ENCODE peak calls at places on chromosome 6, in nine cellular contexts. One of them, this sample, is unnamed.

GRCh38 chr6:70874181-70874913 is 82.5 kb downstream of the B3GAT2 start:
- DNase-seq in HCT116: no peak
- DNase-seq in A549: no peak
- DNase-seq in H1: no peak
- DNase-seq in endothelial cell of umbilical vein: no peak
- DNase-seq in NB4: no peak
- DNase-seq in SK-N-SH: no peak
- DNase-seq in HepG2: no peak
- DNase-seq in GM12878: no peak
- DNase-seq in this sample: no peak

GRCh38 chr6:162864901-162865300 is 137.1 kb downstream of the PACRG start:
- DNase-seq in HCT116: no peak
- DNase-seq in A549: no peak
- DNase-seq in H1: no peak
- DNase-seq in endothelial cell of umbilical vein: no peak
- DNase-seq in NB4: no peak
- DNase-seq in SK-N-SH: no peak
- DNase-seq in HepG2: no peak
- DNase-seq in GM12878: no peak
- DNase-seq in this sample: no peak

GRCh38 chr6:138404666-138405337 is 779 bp downstream of the HEBP2 start:
- DNase-seq in HCT116: no peak
- DNase-seq in A549: peak
- DNase-seq in H1: peak
- DNase-seq in endothelial cell of umbilical vein: peak
- DNase-seq in NB4: peak
- DNase-seq in SK-N-SH: no peak
- DNase-seq in HepG2: no peak
- DNase-seq in GM12878: no peak
- DNase-seq in this sample: peak

GRCh38 chr6:98929498-98930060 is 18.2 kb downstream of the FBXL4 start:
- DNase-seq in HCT116: no peak
- DNase-seq in A549: no peak
- DNase-seq in H1: no peak
- DNase-seq in endothelial cell of umbilical vein: no peak
- DNase-seq in NB4: no peak
- DNase-seq in SK-N-SH: no peak
- DNase-seq in HepG2: no peak
- DNase-seq in GM12878: no peak
- DNase-seq in this sample: no peak

GRCh38 chr6:148984516-148985056 is 237.8 kb downstream of the UST start:
- DNase-seq in HCT116: no peak
- DNase-seq in A549: no peak
- DNase-seq in H1: no peak
- DNase-seq in endothelial cell of umbilical vein: no peak
- DNase-seq in NB4: no peak
- DNase-seq in SK-N-SH: no peak
- DNase-seq in HepG2: no peak
- DNase-seq in GM12878: no peak
- DNase-seq in this sample: no peak

GRCh38 chr6:22133352-22133751 is 163.5 kb downstream of the PRL start:
- DNase-seq in HCT116: no peak
- DNase-seq in A549: no peak
- DNase-seq in H1: no peak
- DNase-seq in endothelial cell of umbilical vein: peak
- DNase-seq in NB4: no peak
- DNase-seq in SK-N-SH: no peak
- DNase-seq in HepG2: no peak
- DNase-seq in GM12878: no peak
- DNase-seq in this sample: no peak

GRCh38 chr6:72966628-72967280 is 258.5 kb downstream of the KHDC1L start:
- DNase-seq in HCT116: no peak
- DNase-seq in A549: no peak
- DNase-seq in H1: no peak
- DNase-seq in endothelial cell of umbilical vein: peak
- DNase-seq in NB4: peak
- DNase-seq in SK-N-SH: no peak
- DNase-seq in HepG2: no peak
- DNase-seq in GM12878: no peak
- DNase-seq in this sample: no peak

GRCh38 chr6:110250058-110250457 is 69.8 kb downstream of the CDC40 start:
- DNase-seq in HCT116: no peak
- DNase-seq in A549: no peak
- DNase-seq in H1: no peak
- DNase-seq in endothelial cell of umbilical vein: no peak
- DNase-seq in NB4: no peak
- DNase-seq in SK-N-SH: no peak
- DNase-seq in HepG2: no peak
- DNase-seq in GM12878: no peak
- DNase-seq in this sample: no peak

GRCh38 chr6:25601797-25602679 is 50.0 kb upstream of the SCGN start:
- DNase-seq in HCT116: peak
- DNase-seq in A549: peak
- DNase-seq in H1: no peak
- DNase-seq in endothelial cell of umbilical vein: peak
- DNase-seq in NB4: peak
- DNase-seq in SK-N-SH: peak
- DNase-seq in HepG2: peak
- DNase-seq in GM12878: no peak
- DNase-seq in this sample: no peak

GRCh38 chr6:454148-454991 is 62.8 kb downstream of the IRF4 start:
- DNase-seq in HCT116: no peak
- DNase-seq in A549: no peak
- DNase-seq in H1: no peak
- DNase-seq in endothelial cell of umbilical vein: no peak
- DNase-seq in NB4: no peak
- DNase-seq in SK-N-SH: no peak
- DNase-seq in HepG2: no peak
- DNase-seq in GM12878: no peak
- DNase-seq in this sample: no peak

GRCh38 chr6:455835-456234 is 64.3 kb downstream of the IRF4 start:
- DNase-seq in HCT116: no peak
- DNase-seq in A549: no peak
- DNase-seq in H1: peak
- DNase-seq in endothelial cell of umbilical vein: no peak
- DNase-seq in NB4: no peak
- DNase-seq in SK-N-SH: no peak
- DNase-seq in HepG2: no peak
- DNase-seq in GM12878: no peak
- DNase-seq in this sample: no peak

GRCh38 chr6:455006-455585 is 63.5 kb downstream of the IRF4 start:
- DNase-seq in HCT116: no peak
- DNase-seq in A549: no peak
- DNase-seq in H1: no peak
- DNase-seq in endothelial cell of umbilical vein: no peak
- DNase-seq in NB4: no peak
- DNase-seq in SK-N-SH: peak
- DNase-seq in HepG2: no peak
- DNase-seq in GM12878: no peak
- DNase-seq in this sample: no peak

GRCh38 chr6:456887-457286 is 65.3 kb downstream of the IRF4 start:
- DNase-seq in HCT116: no peak
- DNase-seq in A549: no peak
- DNase-seq in H1: peak
- DNase-seq in endothelial cell of umbilical vein: no peak
- DNase-seq in NB4: no peak
- DNase-seq in SK-N-SH: no peak
- DNase-seq in HepG2: no peak
- DNase-seq in GM12878: no peak
- DNase-seq in this sample: no peak

DNA sequence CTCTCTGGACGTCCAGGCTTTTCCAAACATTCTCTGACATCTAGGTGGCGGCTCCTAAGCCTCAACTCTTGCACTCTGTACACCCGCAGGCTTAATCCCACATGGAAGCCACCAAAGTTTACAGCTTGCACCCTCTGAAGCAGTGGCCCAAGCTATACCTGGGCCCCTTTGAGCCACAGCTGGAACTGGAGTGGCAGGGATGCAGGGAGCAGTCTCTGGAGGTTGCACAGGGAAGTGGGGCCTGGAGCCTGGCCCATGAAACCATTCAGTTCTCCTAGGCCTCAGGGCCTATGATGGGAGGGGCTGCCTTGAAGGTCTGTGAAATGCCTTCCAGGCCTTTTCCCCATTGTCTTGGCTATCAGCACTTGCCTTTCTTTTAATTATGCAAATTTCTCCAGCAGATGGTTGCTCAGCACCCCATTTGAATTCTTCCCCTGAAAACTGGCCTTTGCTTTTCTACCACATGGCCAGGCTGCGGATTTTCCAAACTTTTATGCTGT is 64.9 kb downstream of the IRF4 start:
- DNase-seq in HCT116: no peak
- DNase-seq in A549: no peak
- DNase-seq in H1: peak
- DNase-seq in endothelial cell of umbilical vein: no peak
- DNase-seq in NB4: no peak
- DNase-seq in SK-N-SH: no peak
- DNase-seq in HepG2: no peak
- DNase-seq in GM12878: no peak
- DNase-seq in this sample: peak
- TF ChIP-seq MAX in HCT116: no peak
- TF ChIP-seq MAX in A549: no peak
- TF ChIP-seq MAX in H1: no peak
- TF ChIP-seq MAX in endothelial cell of umbilical vein: no peak
- TF ChIP-seq MAX in NB4: no peak
- TF ChIP-seq MAX in SK-N-SH: no peak
- TF ChIP-seq MAX in HepG2: no peak
- TF ChIP-seq MAX in GM12878: no peak
- TF ChIP-seq MAX in this sample: no peak

GRCh38 chr6:69232506-69233194 is 564.2 kb downstream of the LMBRD1 start:
- DNase-seq in HCT116: no peak
- DNase-seq in A549: peak
- DNase-seq in H1: peak
- DNase-seq in endothelial cell of umbilical vein: peak
- DNase-seq in NB4: peak
- DNase-seq in SK-N-SH: peak
- DNase-seq in HepG2: peak
- DNase-seq in GM12878: no peak
- DNase-seq in this sample: peak
- TF ChIP-seq MAX in HCT116: no peak
- TF ChIP-seq MAX in A549: peak
- TF ChIP-seq MAX in H1: peak
- TF ChIP-seq MAX in endothelial cell of umbilical vein: no peak
- TF ChIP-seq MAX in NB4: peak
- TF ChIP-seq MAX in SK-N-SH: peak
- TF ChIP-seq MAX in HepG2: peak
- TF ChIP-seq MAX in GM12878: peak
- TF ChIP-seq MAX in this sample: peak

DNA sequence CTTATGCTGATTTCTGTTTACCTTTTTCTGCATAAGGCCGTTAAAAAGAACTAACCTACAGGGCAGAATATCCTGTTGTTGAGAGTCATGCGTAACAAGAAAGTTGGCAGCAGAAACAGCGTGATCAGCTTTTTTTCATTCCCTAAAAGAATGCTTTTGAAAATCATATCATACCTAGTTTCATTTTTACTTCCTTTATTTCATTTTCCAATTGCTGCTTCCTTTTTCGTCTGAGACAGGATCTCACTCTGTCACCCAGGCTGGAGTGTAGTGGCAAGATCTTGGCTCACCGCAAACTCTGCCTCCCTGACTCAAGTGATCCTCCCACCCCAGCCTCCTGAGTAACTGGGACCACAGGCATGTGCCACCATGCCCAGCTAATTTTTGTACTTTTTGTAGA is 4.1 kb downstream of the CALHM6 start:
- DNase-seq in HCT116: no peak
- DNase-seq in A549: no peak
- DNase-seq in H1: no peak
- DNase-seq in endothelial cell of umbilical vein: peak
- DNase-seq in NB4: peak
- DNase-seq in SK-N-SH: no peak
- DNase-seq in HepG2: no peak
- DNase-seq in GM12878: no peak
- DNase-seq in this sample: no peak
- TF ChIP-seq MAX in HCT116: no peak
- TF ChIP-seq MAX in A549: no peak
- TF ChIP-seq MAX in H1: no peak
- TF ChIP-seq MAX in endothelial cell of umbilical vein: no peak
- TF ChIP-seq MAX in NB4: no peak
- TF ChIP-seq MAX in SK-N-SH: no peak
- TF ChIP-seq MAX in HepG2: no peak
- TF ChIP-seq MAX in GM12878: no peak
- TF ChIP-seq MAX in this sample: no peak

DNA sequence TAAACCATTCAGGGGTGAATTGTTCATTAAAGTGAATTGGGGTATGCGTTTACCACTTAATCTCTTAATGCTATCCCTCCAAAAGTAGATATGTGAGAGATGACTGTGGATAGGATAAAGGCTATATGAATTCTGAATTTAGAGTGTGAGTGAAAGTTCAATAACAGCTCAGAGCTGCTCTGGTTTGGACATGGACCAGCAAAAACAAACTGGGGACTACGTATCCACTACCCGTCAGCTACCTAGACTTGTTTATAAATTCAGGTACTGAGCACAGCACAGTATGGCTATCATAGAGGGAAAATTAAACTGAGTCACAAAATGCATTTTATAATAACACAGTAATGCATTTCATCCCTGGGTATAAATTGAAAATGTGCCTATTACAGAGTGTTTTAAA is 44.4 kb downstream of the HDDC2 start:
- DNase-seq in HCT116: no peak
- DNase-seq in A549: no peak
- DNase-seq in H1: no peak
- DNase-seq in endothelial cell of umbilical vein: no peak
- DNase-seq in NB4: no peak
- DNase-seq in SK-N-SH: no peak
- DNase-seq in HepG2: no peak
- DNase-seq in GM12878: no peak
- DNase-seq in this sample: no peak
- TF ChIP-seq MAX in HCT116: no peak
- TF ChIP-seq MAX in A549: no peak
- TF ChIP-seq MAX in H1: no peak
- TF ChIP-seq MAX in endothelial cell of umbilical vein: no peak
- TF ChIP-seq MAX in NB4: no peak
- TF ChIP-seq MAX in SK-N-SH: no peak
- TF ChIP-seq MAX in HepG2: no peak
- TF ChIP-seq MAX in GM12878: no peak
- TF ChIP-seq MAX in this sample: no peak

DNA sequence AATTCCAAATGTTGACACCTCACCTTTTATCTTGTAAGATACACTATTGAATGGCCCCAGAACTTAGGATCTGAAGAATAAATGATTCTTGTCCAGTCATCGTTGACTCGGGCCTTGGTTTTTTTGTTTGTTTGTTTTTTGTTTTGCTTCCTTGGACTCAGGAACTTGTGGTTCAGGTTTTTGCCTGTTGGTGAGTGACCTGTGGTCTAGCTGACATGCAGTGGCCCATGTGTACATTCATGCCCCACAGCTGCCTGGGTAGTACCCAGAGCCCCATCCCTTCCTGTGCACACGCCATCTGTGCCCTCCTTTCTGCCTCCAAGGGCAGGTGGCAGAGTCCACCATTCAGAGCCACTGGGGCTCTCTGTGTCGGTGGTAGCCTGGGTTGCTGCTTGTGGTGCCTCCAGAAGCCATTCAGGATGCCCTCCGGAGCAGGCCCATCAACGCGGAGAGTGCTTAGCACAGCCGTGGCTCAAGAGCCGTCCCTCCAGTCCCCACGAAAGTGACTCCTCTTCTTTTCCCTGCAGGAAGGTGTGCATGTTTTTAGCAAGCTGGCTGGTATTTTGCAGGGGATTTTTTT is 85.9 kb downstream of the SYNJ2 start:
- DNase-seq in HCT116: no peak
- DNase-seq in A549: no peak
- DNase-seq in H1: no peak
- DNase-seq in endothelial cell of umbilical vein: no peak
- DNase-seq in NB4: no peak
- DNase-seq in SK-N-SH: no peak
- DNase-seq in HepG2: no peak
- DNase-seq in GM12878: no peak
- DNase-seq in this sample: no peak
- TF ChIP-seq MAX in HCT116: no peak
- TF ChIP-seq MAX in A549: no peak
- TF ChIP-seq MAX in H1: no peak
- TF ChIP-seq MAX in endothelial cell of umbilical vein: no peak
- TF ChIP-seq MAX in NB4: no peak
- TF ChIP-seq MAX in SK-N-SH: no peak
- TF ChIP-seq MAX in HepG2: no peak
- TF ChIP-seq MAX in GM12878: no peak
- TF ChIP-seq MAX in this sample: no peak

This sample was measured in WTC11.